ENCODE peak calls at places on chromosome 18, in ten cellular contexts. A is lower lobe of right lung; G is AG04450; Q is thoracic aorta; K is heart right ventricle; H is esophagus squamous epithelium; O is uterus; L is breast epithelium; B is adrenal gland; P is CD4-positive, alpha-beta T cell. D is an unnamed sample.

GRCh38 chr18:58135806-58136331 is 91.8 kb downstream of the NEDD4L start:
- DNase-seq in A (no peak), G (peak; percentile 45), Q (no peak), K (peak; percentile 42), H (no peak), O (peak; percentile 57), L (no peak), B (peak; percentile 69), P (peak; percentile 12), D (peak; percentile 44)

GRCh38 chr18:27763936-27764335 is 413.0 kb downstream of the CDH2 start:
- DNase-seq in A (no peak), G (no peak), Q (no peak), K (no peak), H (no peak), O (no peak), L (no peak), B (no peak), P (no peak), D (no peak)

GRCh38 chr18:41144444-41144843 is 810.6 kb upstream of the PIK3C3 start:
- DNase-seq in A (no peak), G (no peak), Q (no peak), K (no peak), H (no peak), O (no peak), L (no peak), B (no peak), P (no peak), D (no peak)

GRCh38 chr18:53785811-53786210 is 438.7 kb downstream of the MBD2 start:
- DNase-seq in A (no peak), G (no peak), Q (no peak), K (no peak), H (no peak), O (no peak), L (no peak), B (no peak), P (no peak), D (no peak)

GRCh38 chr18:78721281-78721949 is 258.2 kb upstream of the SALL3 start:
- DNase-seq in A (no peak), G (no peak), Q (no peak), K (no peak), H (no peak), O (no peak), L (no peak), B (no peak), P (no peak), D (no peak)

GRCh38 chr18:10367846-10368245 is 86.6 kb upstream of the APCDD1 start:
- DNase-seq in A (no peak), G (no peak), Q (no peak), K (no peak), H (no peak), O (no peak), L (no peak), B (no peak), P (no peak), D (no peak)

GRCh38 chr18:5463390-5463789 is 80.4 kb downstream of the EPB41L3 start:
- DNase-seq in A (peak; percentile 62), G (peak; percentile 82), Q (peak; percentile 28), K (peak; percentile 48), H (no peak), O (peak; percentile 62), L (peak; percentile 18), B (peak; percentile 80), P (no peak), D (no peak)

GRCh38 chr18:40056085-40056484 is 1898.9 kb upstream of the PIK3C3 start:
- DNase-seq in A (no peak), G (no peak), Q (no peak), K (no peak), H (no peak), O (no peak), L (no peak), B (no peak), P (no peak), D (no peak)

GRCh38 chr18:62585274-62586147 is 62.7 kb downstream of the ZCCHC2 start:
- DNase-seq in A (no peak), G (no peak), Q (no peak), K (no peak), H (no peak), O (no peak), L (no peak), B (no peak), P (no peak), D (no peak)

GRCh38 chr18:69215151-69215550 is 185.5 kb upstream of the DOK6 start:
- DNase-seq in A (no peak), G (no peak), Q (no peak), K (no peak), H (no peak), O (no peak), L (no peak), B (no peak), P (no peak), D (no peak)

GRCh38 chr18:77478619-77479018 is 229.0 kb downstream of the GALR1 start:
- DNase-seq in A (no peak), G (no peak), Q (no peak), K (peak; percentile 81), H (no peak), O (peak; percentile 39), L (no peak), B (peak; percentile 55), P (no peak), D (peak; percentile 5)

GRCh38 chr18:63579643-63580042 is 7.5 kb upstream of the SERPINB13 start:
- DNase-seq in A (no peak), G (no peak), Q (no peak), K (no peak), H (no peak), O (no peak), L (no peak), B (no peak), P (no peak), D (no peak)

GRCh38 chr18:65968605-65969004 is 217.8 kb downstream of the CDH7 start:
- DNase-seq in A (no peak), G (no peak), Q (no peak), K (no peak), H (no peak), O (no peak), L (no peak), B (no peak), P (no peak), D (no peak)
- TF ChIP-seq CTCF in A (peak; percentile 13), G (no peak), Q (no peak), K (no peak), H (no peak), O (no peak), L (no peak), B (peak; percentile 15), P (no peak), D (no peak)

GRCh38 chr18:9356969-9357368 is 22.4 kb downstream of the TWSG1 start:
- DNase-seq in A (no peak), G (no peak), Q (no peak), K (no peak), H (no peak), O (no peak), L (no peak), B (no peak), P (no peak), D (no peak)

GRCh38 chr18:9348766-9349165 is 14.2 kb downstream of the TWSG1 start:
- DNase-seq in A (no peak), G (no peak), Q (no peak), K (no peak), H (no peak), O (no peak), L (no peak), B (no peak), P (no peak), D (no peak)

GRCh38 chr18:9353596-9353995 is 19.0 kb downstream of the TWSG1 start:
- DNase-seq in A (no peak), G (no peak), Q (no peak), K (no peak), H (no peak), O (no peak), L (no peak), B (no peak), P (no peak), D (no peak)

DNA sequence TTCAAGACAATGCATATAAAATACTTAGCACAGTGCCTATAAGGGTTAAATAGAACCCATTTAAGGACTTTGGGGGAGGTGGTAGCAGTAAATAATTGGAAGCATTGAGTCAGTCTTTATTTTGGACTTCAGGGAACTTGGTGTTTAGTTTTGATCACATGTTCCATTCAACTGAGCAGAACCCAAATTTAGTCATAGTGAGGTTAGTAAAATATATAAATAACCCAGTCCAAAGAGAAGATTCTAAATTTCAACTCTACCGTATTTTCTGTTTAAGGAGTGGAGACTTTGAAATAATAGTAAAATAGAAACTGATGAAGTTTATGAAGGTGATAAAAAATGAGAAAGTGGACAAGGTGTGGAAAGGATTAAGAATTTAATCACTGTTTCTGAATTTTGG is 19.7 kb downstream of the TWSG1 start:
- DNase-seq in A (no peak), G (no peak), Q (no peak), K (no peak), H (no peak), O (no peak), L (no peak), B (no peak), P (no peak), D (no peak)
- H3K27ac ChIP-seq in A (no peak overlapping the region), G (no peak overlapping the region), Q (peak overlapping the region; percentile 71), K (peak overlapping the region; percentile 43), H (no peak overlapping the region), O (no peak overlapping the region), L (no peak overlapping the region), B (no peak overlapping the region), P (no peak overlapping the region), D (no peak overlapping the region)

GRCh38 chr18:54830260-54830659 is 2.0 kb downstream of the RAB27B start:
- DNase-seq in A (no peak), G (no peak), Q (no peak), K (no peak), H (no peak), O (no peak), L (no peak), B (no peak), P (no peak), D (no peak)
- TF ChIP-seq CTCF in A (no peak), G (no peak), Q (no peak), K (no peak), H (no peak), O (no peak), L (no peak), B (no peak), P (no peak), D (no peak)

DNA sequence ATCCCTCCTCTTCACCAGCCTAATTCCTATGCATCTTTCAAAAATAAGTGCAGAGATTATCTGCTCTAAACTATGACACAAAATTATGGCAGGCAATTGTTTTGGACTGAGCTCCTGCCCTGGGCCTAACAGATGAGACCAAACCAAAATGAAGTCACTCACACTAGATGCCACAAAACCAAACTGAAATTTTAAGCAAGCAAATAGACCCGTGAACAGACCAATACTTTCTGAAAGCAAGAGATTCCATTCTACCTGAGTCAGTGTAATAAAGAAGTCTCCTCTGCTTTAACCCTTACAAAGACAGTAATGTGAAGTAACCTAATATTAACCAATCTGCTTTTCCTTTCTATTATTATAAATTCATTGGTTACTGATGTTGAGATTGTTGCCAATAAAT is 84.3 kb downstream of the RIT2 start:
- DNase-seq in A (no peak), G (no peak), Q (no peak), K (no peak), H (no peak), O (no peak), L (no peak), B (no peak), P (no peak), D (no peak)
- H3K27ac ChIP-seq in A (no peak overlapping the region), G (no peak overlapping the region), Q (no peak overlapping the region), K (no peak overlapping the region), H (no peak overlapping the region), O (no peak overlapping the region), L (no peak overlapping the region), B (no peak overlapping the region), P (no peak overlapping the region), D (no peak overlapping the region)